ENCODE peak calls at places on chromosomes 5 and 9, in ten cellular contexts. O is EH, M is neural progenitor cell, R is Right ventricle myocardium superior, Z is AG10803, F is osteocyte, Y is left lung, W is ascending aorta, N is sciatic nerve, D is RWPE1. K is an unnamed sample.

GRCh38 chr5:26700759-26701384 is 337.5 kb downstream of the CDH9 start:
- DNase-seq in O (no peak), M (peak), R (no peak), Z (no peak), F (no peak), Y (no peak), W (no peak), N (no peak), D (peak), K (peak)

GRCh38 chr5:56183507-56183906 is 49.6 kb downstream of the ANKRD55 start:
- DNase-seq in O (peak), M (no peak), R (no peak), Z (peak), F (no peak), Y (no peak), W (no peak), N (no peak), D (peak), K (peak)

GRCh38 chr9:27333241-27334052 is 36.5 kb upstream of the EQTN start:
- DNase-seq in O (peak), M (peak), R (peak), Z (peak), F (peak), Y (no peak), W (no peak), N (no peak), D (peak), K (peak)

GRCh38 chr9:129511320-129511900 is 109.5 kb downstream of the C9orf50 start:
- DNase-seq in O (no peak), M (no peak), R (no peak), Z (no peak), F (no peak), Y (no peak), W (no peak), N (no peak), D (no peak), K (no peak)

GRCh38 chr9:131036529-131037335 is 27.8 kb downstream of the LAMC3 start:
- DNase-seq in O (no peak), M (no peak), R (peak), Z (no peak), F (no peak), Y (peak), W (no peak), N (no peak), D (no peak), K (no peak)

GRCh38 chr9:37621299-37621934 is 29.0 kb upstream of the TOMM5 start:
- DNase-seq in O (no peak), M (no peak), R (no peak), Z (no peak), F (no peak), Y (no peak), W (no peak), N (no peak), D (no peak), K (no peak)

GRCh38 chr5:746258-746761 is 38.2 kb downstream of the ZDHHC11B start:
- DNase-seq in O (no peak), M (no peak), R (no peak), Z (no peak), F (no peak), Y (peak), W (no peak), N (no peak), D (no peak), K (no peak)

GRCh38 chr9:129484325-129485000 is 136.4 kb downstream of the C9orf50 start:
- DNase-seq in O (no peak), M (no peak), R (no peak), Z (no peak), F (no peak), Y (no peak), W (no peak), N (no peak), D (no peak), K (no peak)

GRCh38 chr5:135678640-135679268 is 100.0 kb upstream of the CXCL14 start:
- DNase-seq in O (no peak), M (no peak), R (no peak), Z (no peak), F (peak), Y (no peak), W (no peak), N (no peak), D (no peak), K (no peak)

GRCh38 chr9:34125681-34126206 is 754 bp downstream of the DCAF12 start:
- DNase-seq in O (peak), M (peak), R (no peak), Z (peak), F (no peak), Y (no peak), W (no peak), N (no peak), D (peak), K (peak)

GRCh38 chr5:103232393-103232999 is 26.1 kb upstream of the MACIR start:
- DNase-seq in O (peak), M (no peak), R (no peak), Z (peak), F (no peak), Y (no peak), W (no peak), N (no peak), D (peak), K (peak)

GRCh38 chr5:149054416-149054815 is 8.4 kb downstream of the SH3TC2 start:
- DNase-seq in O (peak), M (no peak), R (no peak), Z (peak), F (no peak), Y (no peak), W (no peak), N (no peak), D (no peak), K (no peak)

GRCh38 chr9:37575921-37576721 is at the start of gene FBXO10:
- DNase-seq in O (peak), M (peak), R (peak), Z (peak), F (peak), Y (peak), W (no peak), N (peak), D (peak), K (peak)

GRCh38 chr5:35884125-35884788 is 27.6 kb downstream of the IL7R start:
- DNase-seq in O (peak), M (no peak), R (no peak), Z (peak), F (no peak), Y (no peak), W (no peak), N (no peak), D (peak), K (peak)

GRCh38 chr9:115154969-115155534 is 37.1 kb upstream of the TNC start:
- DNase-seq in O (no peak), M (no peak), R (no peak), Z (no peak), F (no peak), Y (no peak), W (no peak), N (no peak), D (no peak), K (no peak)

GRCh38 chr5:110086658-110087388 is 397.1 kb downstream of the MAN2A1 start:
- DNase-seq in O (peak), M (no peak), R (no peak), Z (peak), F (no peak), Y (no peak), W (peak), N (no peak), D (peak), K (peak)

GRCh38 chr5:160315968-160316367 is 3.6 kb upstream of the CCNJL start:
- DNase-seq in O (peak), M (no peak), R (no peak), Z (peak), F (no peak), Y (no peak), W (no peak), N (no peak), D (peak), K (peak)

GRCh38 chr5:109937951-109938350 is 248.2 kb downstream of the MAN2A1 start:
- DNase-seq in O (no peak), M (no peak), R (no peak), Z (no peak), F (no peak), Y (no peak), W (no peak), N (no peak), D (no peak), K (no peak)

GRCh38 chr5:172819569-172819968 is 14.5 kb upstream of the ERGIC1 start:
- DNase-seq in O (no peak), M (no peak), R (no peak), Z (no peak), F (no peak), Y (no peak), W (no peak), N (peak), D (no peak), K (no peak)

GRCh38 chr5:154196955-154197652 is 6.6 kb downstream of the GALNT10 start:
- DNase-seq in O (peak), M (peak), R (no peak), Z (peak), F (no peak), Y (no peak), W (no peak), N (no peak), D (no peak), K (peak)

GRCh38 chr5:127909821-127910220 is 173.7 kb upstream of the SLC12A2 start:
- DNase-seq in O (no peak), M (no peak), R (no peak), Z (no peak), F (no peak), Y (no peak), W (no peak), N (no peak), D (no peak), K (peak)

GRCh38 chr9:16265671-16266070 is 604.8 kb downstream of the BNC2 start:
- DNase-seq in O (no peak), M (no peak), R (no peak), Z (no peak), F (no peak), Y (no peak), W (no peak), N (no peak), D (peak), K (peak)

GRCh38 chr5:160643588-160643987 is 208.4 kb downstream of the ATP10B start:
- DNase-seq in O (no peak), M (no peak), R (no peak), Z (no peak), F (no peak), Y (no peak), W (no peak), N (no peak), D (no peak), K (no peak)

GRCh38 chr9:133002147-133003070 is 23.9 kb downstream of the GFI1B start:
- DNase-seq in O (no peak), M (no peak), R (no peak), Z (no peak), F (no peak), Y (no peak), W (no peak), N (no peak), D (no peak), K (peak)

GRCh38 chr5:72465601-72466563 is 41.3 kb downstream of the ZNF366 start:
- DNase-seq in O (peak), M (no peak), R (no peak), Z (peak), F (no peak), Y (no peak), W (no peak), N (no peak), D (no peak), K (no peak)

GRCh38 chr9:107489144-107489673 is 360 bp downstream of the KLF4 start:
- DNase-seq in O (no peak), M (no peak), R (no peak), Z (no peak), F (no peak), Y (no peak), W (no peak), N (no peak), D (peak), K (peak)

GRCh38 chr9:82957526-82958379 is 105.2 kb downstream of the RASEF start:
- DNase-seq in O (no peak), M (peak), R (no peak), Z (no peak), F (no peak), Y (no peak), W (no peak), N (no peak), D (no peak), K (no peak)

GRCh38 chr5:11172484-11172883 is 411.4 kb upstream of the DAP start:
- DNase-seq in O (no peak), M (no peak), R (no peak), Z (no peak), F (no peak), Y (no peak), W (no peak), N (no peak), D (no peak), K (no peak)

GRCh38 chr9:81490605-81491331 is 198.6 kb downstream of the TLE1 start:
- DNase-seq in O (peak), M (no peak), R (no peak), Z (peak), F (no peak), Y (no peak), W (no peak), N (no peak), D (peak), K (peak)

GRCh38 chr9:89171231-89171630 is 7.4 kb downstream of the SHC3 start:
- DNase-seq in O (no peak), M (no peak), R (no peak), Z (no peak), F (no peak), Y (no peak), W (no peak), N (no peak), D (no peak), K (no peak)

GRCh38 chr9:104868687-104869404 is 59.1 kb downstream of the ABCA1 start:
- DNase-seq in O (peak), M (peak), R (peak), Z (peak), F (no peak), Y (peak), W (peak), N (peak), D (peak), K (peak)

GRCh38 chr9:7710686-7711085 is 88.9 kb downstream of the DMAC1 start:
- DNase-seq in O (no peak), M (no peak), R (no peak), Z (no peak), F (no peak), Y (no peak), W (no peak), N (no peak), D (no peak), K (no peak)

GRCh38 chr9:113154471-113154870 is 3.7 kb downstream of the SLC31A2 start:
- DNase-seq in O (peak), M (no peak), R (no peak), Z (peak), F (no peak), Y (no peak), W (no peak), N (no peak), D (peak), K (peak)

GRCh38 chr5:157930710-157931109 is 71.8 kb upstream of the CLINT1 start:
- DNase-seq in O (no peak), M (no peak), R (peak), Z (no peak), F (no peak), Y (no peak), W (no peak), N (no peak), D (no peak), K (no peak)